ENCODE peak calls at places on chromosomes 3 and 15, in four cellular contexts. M, K, Z and N are unnamed samples.

GRCh38 chr15:31347067-31347975 is 20.7 kb downstream of the KLF13 start:
- DNase-seq in M (no peak), Z (no peak), K (no peak), N (no peak)

GRCh38 chr15:85889956-85890619 is 95.4 kb upstream of the KLHL25 start:
- DNase-seq in M (no peak), Z (no peak), K (no peak), N (no peak)

GRCh38 chr3:33061782-33062181 is 35.2 kb downstream of the GLB1 start:
- DNase-seq in K (no peak), Z (no peak), M (no peak), N (no peak)

GRCh38 chr3:50162034-50162883 is 7.1 kb downstream of the SEMA3F start:
- DNase-seq in Z (no peak), K (no peak), M (no peak), N (no peak)

GRCh38 chr15:57599299-57599810 is 7.7 kb downstream of the MYZAP start:
- DNase-seq in K (no peak), Z (no peak), M (no peak), N (no peak)

GRCh38 chr3:58666683-58667082 is at the start of gene FAM3D:
- DNase-seq in M (no peak), Z (no peak), K (no peak), N (no peak)

GRCh38 chr15:89074402-89075012 is 13.7 kb upstream of the ABHD2 start:
- DNase-seq in Z (no peak), M (no peak), K (no peak), N (peak)

GRCh38 chr3:131501949-131502348 is 822 bp downstream of the MRPL3 start:
- DNase-seq in M (peak), Z (no peak), K (peak), N (peak)

GRCh38 chr3:126883241-126883640 is 99.7 kb upstream of the PLXNA1 start:
- DNase-seq in K (no peak), Z (no peak), M (no peak), N (no peak)

GRCh38 chr3:65945480-65945879 is 93.2 kb downstream of the MAGI1 start:
- DNase-seq in K (no peak), M (no peak), Z (no peak), N (no peak)

GRCh38 chr15:66212471-66212870 is 41.1 kb downstream of the MEGF11 start:
- DNase-seq in K (no peak), Z (no peak), M (peak), N (no peak)

GRCh38 chr3:71050521-71051258 is 532.8 kb downstream of the FOXP1 start:
- DNase-seq in Z (no peak), M (no peak), K (peak), N (no peak)

GRCh38 chr3:66989860-66990696 is 8.0 kb upstream of the KBTBD8 start:
- DNase-seq in Z (peak), M (no peak), K (peak), N (peak)

DNA sequence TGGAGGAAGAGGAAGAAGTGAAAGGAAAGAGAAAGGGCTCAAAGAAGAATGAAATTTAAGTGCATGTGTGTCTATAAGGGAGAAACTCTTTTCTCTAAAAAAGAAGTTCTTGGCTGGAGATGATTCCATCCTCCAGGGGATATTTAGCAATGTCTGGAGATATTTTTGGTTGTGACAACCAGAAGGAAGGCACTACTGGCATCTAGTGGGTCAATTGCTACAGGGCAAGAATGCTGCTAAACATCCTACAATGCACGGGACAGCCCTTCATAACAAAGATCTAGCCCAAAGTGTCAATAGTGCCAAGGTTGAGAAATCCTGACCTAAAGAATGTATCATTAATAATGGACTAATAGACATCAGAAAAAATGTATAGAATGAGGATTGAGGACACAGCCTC is 57.4 kb upstream of the ST3GAL6 start:
- DNase-seq in Z (no peak), M (no peak), K (no peak), N (no peak)
- TF ChIP-seq ELF1 in Z (no peak), M (no peak), K (no peak), N (no peak)

GRCh38 chr15:98568382-98569017 is 79.8 kb upstream of the IGF1R start:
- DNase-seq in K (no peak), M (no peak), Z (no peak), N (no peak)
- TF ChIP-seq ELF1 in K (no peak), M (no peak), Z (no peak), N (no peak)

GRCh38 chr3:170418422-170419300 is at the start of gene CLDN11:
- DNase-seq in K (no peak), M (peak), Z (no peak), N (no peak)
- TF ChIP-seq ELF1 in K (no peak), M (no peak), Z (no peak), N (no peak)

DNA sequence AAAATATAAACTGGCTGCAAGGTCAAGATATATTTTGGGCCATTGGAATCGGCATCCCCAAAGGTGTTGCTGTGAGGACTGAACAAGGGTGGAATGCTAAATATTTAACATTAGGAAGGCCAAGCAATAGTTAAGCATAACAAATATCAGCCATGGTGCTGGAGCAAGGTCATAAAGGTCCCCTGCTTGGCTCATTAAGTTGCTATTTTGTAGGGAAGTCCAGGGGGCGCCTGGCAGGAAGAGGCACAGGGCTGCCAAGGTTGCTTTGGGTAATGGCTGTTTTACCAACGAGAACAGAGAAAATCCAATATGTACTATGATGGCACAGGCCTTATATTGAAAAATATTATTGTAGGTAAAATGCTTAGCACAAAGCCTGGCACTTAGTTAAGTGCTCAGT is 62.2 kb downstream of the SLC15A2 start:
- DNase-seq in Z (no peak), M (no peak), K (no peak), N (no peak)
- TF ChIP-seq ELF1 in Z (no peak), M (no peak), K (no peak), N (no peak)

DNA sequence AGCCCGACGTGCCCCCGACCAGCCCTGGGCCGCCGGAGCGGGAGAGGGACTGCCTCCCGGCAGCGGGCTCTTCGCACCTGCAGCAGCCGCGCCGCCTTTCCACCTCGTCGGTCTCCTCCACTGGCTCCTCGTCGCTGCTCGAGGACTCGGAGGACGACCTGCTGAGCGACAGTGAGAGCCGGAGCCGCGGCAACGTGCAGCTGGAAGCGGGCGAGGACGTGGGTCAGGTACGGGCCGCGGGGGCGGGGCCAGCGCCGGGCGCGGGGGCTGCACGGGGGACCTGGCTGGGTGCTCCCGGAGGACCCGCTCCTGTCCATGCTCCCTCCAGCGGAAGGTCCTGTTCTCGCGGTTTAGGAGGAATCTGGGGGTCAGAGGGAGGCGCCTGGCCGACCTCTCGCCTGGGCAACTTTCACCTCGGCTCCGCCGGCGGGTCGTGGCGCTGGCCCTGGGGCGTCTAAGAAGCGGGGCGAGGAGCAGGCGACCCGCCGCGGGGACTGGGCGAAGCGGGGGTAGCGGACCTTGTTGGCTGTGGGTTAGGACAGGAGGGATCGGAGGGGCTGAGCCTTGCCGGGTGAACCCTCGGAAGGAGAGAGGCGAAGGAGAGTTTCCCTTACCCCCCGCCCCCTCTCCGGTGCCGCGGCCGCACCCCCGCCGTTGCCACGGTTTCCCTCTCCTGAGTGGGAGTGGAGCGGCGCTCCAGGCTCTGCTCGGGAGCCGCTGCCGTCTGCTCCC is 682 bp downstream of the ITPKA start:
- DNase-seq in Z (no peak), M (peak), K (peak), N (peak)
- TF ChIP-seq ELF1 in Z (no peak), M (no peak), K (peak), N (no peak)

GRCh38 chr3:190040145-190040544 is 80.6 kb downstream of the P3H2 start:
- DNase-seq in K (no peak), Z (no peak), M (no peak), N (no peak)

GRCh38 chr3:190034446-190034845 is 86.3 kb downstream of the P3H2 start:
- DNase-seq in M (no peak), K (no peak), Z (no peak), N (no peak)

GRCh38 chr3:190032924-190033323 is 87.8 kb downstream of the P3H2 start:
- DNase-seq in Z (no peak), K (no peak), M (no peak), N (no peak)

GRCh38 chr3:190038050-190038631 is 82.6 kb downstream of the P3H2 start:
- DNase-seq in Z (peak), K (no peak), M (peak), N (no peak)

DNA sequence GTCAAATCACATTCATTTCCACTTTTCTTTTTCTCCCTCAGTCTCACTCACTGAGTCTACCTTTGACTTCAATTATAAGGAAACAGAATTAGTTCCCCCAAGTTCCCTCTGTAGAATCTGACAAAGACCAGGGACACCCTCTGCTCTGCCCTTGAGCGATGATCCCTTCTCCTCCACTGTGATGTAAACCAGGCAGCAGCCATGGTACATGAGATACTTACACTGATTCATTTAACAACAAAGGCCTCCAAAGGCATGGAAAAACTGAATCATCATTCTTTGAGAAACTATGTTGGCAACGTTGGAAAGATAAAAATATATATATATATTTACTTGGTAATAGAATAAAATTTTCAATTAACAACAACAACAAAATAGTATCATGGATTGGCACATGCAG is 84.1 kb downstream of the P3H2 start:
- DNase-seq in Z (no peak), K (no peak), M (no peak), N (no peak)
- TF ChIP-seq ELF1 in Z (no peak), K (no peak), M (no peak), N (no peak)

GRCh38 chr15:51931016-51931415 is 40.6 kb downstream of the LEO1 start:
- DNase-seq in Z (no peak), K (no peak), M (no peak), N (no peak)

GRCh38 chr15:51935466-51936118 is 36.0 kb downstream of the LEO1 start:
- DNase-seq in K (no peak), M (no peak), Z (no peak), N (no peak)

GRCh38 chr15:51936119-51936478 is 35.5 kb downstream of the LEO1 start:
- DNase-seq in Z (no peak), K (no peak), M (no peak), N (no peak)

GRCh38 chr15:51926808-51927207 is 44.8 kb downstream of the LEO1 start:
- DNase-seq in K (no peak), Z (no peak), M (no peak), N (no peak)

DNA sequence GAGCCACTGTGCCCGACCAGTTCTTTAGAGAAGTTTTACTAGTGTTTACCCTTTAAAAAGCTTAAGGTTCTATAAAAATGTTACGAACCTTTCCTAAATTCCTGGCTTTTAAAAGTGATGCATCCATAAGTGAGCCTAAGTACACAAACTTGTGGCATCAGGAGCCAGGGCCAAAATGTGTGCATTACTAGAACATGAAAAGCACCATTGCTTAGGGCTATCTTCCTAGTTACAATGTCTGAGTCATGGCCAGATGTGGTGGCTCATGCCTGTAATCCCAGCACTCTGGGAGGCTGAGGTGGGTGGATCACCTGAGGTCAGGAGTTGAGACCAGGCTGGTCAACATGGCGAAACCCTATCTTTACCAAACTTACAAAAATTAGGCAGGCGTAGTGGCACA is 39.9 kb downstream of the LEO1 start:
- DNase-seq in M (no peak), K (no peak), Z (no peak), N (no peak)
- TF ChIP-seq ELF1 in M (no peak), K (no peak), Z (no peak), N (no peak)

GRCh38 chr3:133097214-133097613 is 59.0 kb downstream of the TMEM108 start:
- DNase-seq in M (peak), Z (no peak), K (no peak), N (no peak)

GRCh38 chr3:133089906-133090305 is 51.7 kb downstream of the TMEM108 start:
- DNase-seq in M (no peak), K (no peak), Z (no peak), N (no peak)

GRCh38 chr3:133092676-133093075 is 54.5 kb downstream of the TMEM108 start:
- DNase-seq in Z (no peak), M (no peak), K (no peak), N (no peak)

GRCh38 chr3:133093366-133093765 is 55.2 kb downstream of the TMEM108 start:
- DNase-seq in M (no peak), Z (no peak), K (no peak), N (no peak)
- TF ChIP-seq ELF1 in M (no peak), Z (no peak), K (no peak), N (no peak)

DNA sequence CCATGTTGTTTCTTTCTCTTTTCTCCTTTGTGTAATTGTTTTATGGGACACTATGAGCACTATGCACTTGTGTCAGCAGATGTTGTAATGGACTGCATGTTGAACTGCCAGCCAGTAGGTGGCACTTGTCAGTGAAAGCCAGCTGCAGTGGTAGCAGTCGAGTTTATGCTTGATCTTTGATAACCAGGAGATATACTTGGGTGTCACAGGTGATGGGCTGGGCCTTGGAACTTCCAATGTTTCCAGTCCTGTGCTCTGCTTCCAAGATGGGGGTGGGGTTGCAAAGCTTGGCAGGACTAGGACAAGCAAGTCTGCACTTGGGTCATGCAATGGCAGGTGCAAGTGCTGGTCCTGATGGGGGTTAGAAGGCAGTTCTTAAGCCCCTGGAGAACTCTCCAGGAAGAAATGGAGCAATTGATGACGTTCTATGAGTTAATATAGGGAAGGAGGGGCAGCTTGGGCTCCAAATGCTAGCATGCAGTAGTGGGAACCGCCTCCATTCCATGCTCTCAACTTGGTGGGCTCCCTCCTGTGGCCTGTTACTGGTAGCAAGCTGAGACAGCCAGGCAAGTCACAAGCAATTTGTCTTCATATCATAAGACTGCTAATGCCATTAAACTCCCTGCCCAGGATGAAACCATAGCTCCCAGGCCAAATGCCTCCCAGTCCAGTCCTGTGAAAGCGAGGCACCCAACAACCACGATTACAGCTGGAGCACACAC is 287.3 kb downstream of the CGGBP1 start:
- DNase-seq in K (peak), M (peak), Z (peak), N (peak)
- TF ChIP-seq ELF1 in K (no peak), M (no peak), Z (no peak), N (no peak)